ENCODE peak calls at places on chromosomes 3 and 15, in eight cellular contexts. B is IMR-90, R is cardiac muscle cell, I is SJSA1, P is fibroblast of lung, F is tibial artery, E is psoas muscle, H is GM23248. V is an unnamed sample. For H3K4me1, the result is how much of the 10 kb centered on the place peaks cover.

GRCh38 chr15:99253381-99254090 is 2.3 kb downstream of the LRRC28 start:
- DNase-seq in H (peak), I (no peak), B (peak), R (peak), P (peak), F (no peak), E (no peak), V (no peak)

GRCh38 chr3:60147249-60147648 is 1097.4 kb upstream of the CFAP20DC start:
- DNase-seq in P (no peak), R (no peak), B (no peak), F (no peak), H (no peak), E (no peak), I (no peak), V (no peak)

GRCh38 chr3:190865828-190866227 is 3.3 kb upstream of the GMNC start:
- DNase-seq in F (no peak), H (no peak), I (no peak), P (no peak), R (no peak), B (no peak), E (no peak), V (no peak)

GRCh38 chr15:67142142-67143092 is 77.0 kb downstream of the SMAD3 start:
- DNase-seq in B (peak), R (peak), P (no peak), F (peak), I (no peak), E (peak), H (peak), V (peak)

GRCh38 chr3:39433642-39434041 is 27.1 kb downstream of the RPSA start:
- DNase-seq in F (no peak), H (peak), E (no peak), R (peak), B (peak), P (peak), I (no peak), V (no peak)

GRCh38 chr15:88917764-88918163 is 4.6 kb upstream of the MFGE8 start:
- DNase-seq in B (no peak), F (peak), I (no peak), P (no peak), H (no peak), E (no peak), R (no peak), V (no peak)

GRCh38 chr3:151316267-151316991 is at the start of gene GPR87:
- DNase-seq in R (no peak), F (no peak), E (no peak), B (peak), P (peak), I (no peak), H (peak), V (no peak)

GRCh38 chr3:56955551-56956131 is 104.8 kb upstream of the SPATA12 start:
- DNase-seq in R (no peak), P (no peak), E (no peak), I (no peak), F (no peak), H (no peak), B (no peak), V (no peak)

GRCh38 chr3:168511428-168512014 is 415.8 kb upstream of the GOLIM4 start:
- DNase-seq in P (peak), E (no peak), H (peak), F (no peak), I (no peak), R (peak), B (peak), V (no peak)

GRCh38 chr3:48306860-48307530 is 26.5 kb downstream of the SPINK8 start:
- DNase-seq in B (no peak), F (no peak), E (no peak), H (no peak), P (no peak), R (no peak), I (no peak), V (no peak)

GRCh38 chr3:182094321-182094720 is 382.6 kb downstream of the SOX2 start:
- DNase-seq in P (no peak), E (no peak), H (no peak), I (no peak), R (no peak), F (no peak), B (no peak), V (no peak)

GRCh38 chr3:147411235-147411607 is 2.1 kb downstream of the ZIC1 start:
- DNase-seq in H (peak), B (peak), F (no peak), R (peak), E (no peak), P (peak), I (no peak), V (no peak)

GRCh38 chr3:61378321-61378720 is 127.1 kb upstream of the FHIT start:
- DNase-seq in B (no peak), F (no peak), P (peak), I (no peak), H (no peak), E (no peak), R (no peak), V (no peak)

GRCh38 chr3:73098026-73098425 is 36.6 kb downstream of the EBLN2 start:
- DNase-seq in P (no peak), I (no peak), R (no peak), F (no peak), E (no peak), B (no peak), H (no peak), V (no peak)

GRCh38 chr3:185978516-185978915 is 40.7 kb upstream of the TRA2B start:
- DNase-seq in E (no peak), R (no peak), F (no peak), B (no peak), I (no peak), H (no peak), P (no peak), V (no peak)

GRCh38 chr3:177833392-177833791 is 636.1 kb upstream of the TBL1XR1 start:
- DNase-seq in R (no peak), F (no peak), B (no peak), E (no peak), H (no peak), I (no peak), P (no peak), V (no peak)

GRCh38 chr3:69809076-69809835 is 70.0 kb downstream of the MITF start:
- DNase-seq in R (no peak), I (no peak), E (no peak), F (no peak), B (peak), H (no peak), P (peak), V (no peak)

GRCh38 chr15:78229431-78230406 is 4.6 kb downstream of the ACSBG1 start:
- DNase-seq in F (no peak), P (no peak), H (no peak), E (no peak), R (no peak), I (no peak), B (no peak), V (no peak)

GRCh38 chr3:64509216-64509615 is 178.6 kb downstream of the ADAMTS9 start:
- DNase-seq in I (no peak), H (no peak), P (peak), F (no peak), B (peak), R (no peak), E (no peak), V (no peak)

GRCh38 chr3:29594261-29594660 is 313.4 kb downstream of the RBMS3 start:
- DNase-seq in H (peak), E (no peak), P (peak), R (no peak), I (no peak), B (peak), F (no peak), V (no peak)

GRCh38 chr3:110618512-110619226 is 452.9 kb upstream of the NECTIN3 start:
- DNase-seq in I (no peak), H (no peak), E (no peak), P (no peak), B (no peak), R (no peak), F (no peak), V (no peak)

GRCh38 chr3:131231710-131232348 is 149.7 kb upstream of the NUDT16 start:
- DNase-seq in F (no peak), P (peak), E (no peak), R (no peak), I (no peak), H (peak), B (no peak), V (no peak)

GRCh38 chr3:185537369-185537970 is 14.9 kb downstream of the LIPH start:
- DNase-seq in B (peak), I (peak), F (no peak), R (peak), P (peak), H (peak), E (peak), V (peak)

GRCh38 chr3:9978664-9979349 is 7.8 kb downstream of the EMC3 start:
- DNase-seq in E (no peak), R (no peak), B (no peak), P (no peak), F (no peak), I (no peak), H (no peak), V (no peak)

GRCh38 chr3:149655826-149656599 is 1.8 kb downstream of the WWTR1 start:
- DNase-seq in E (no peak), F (no peak), H (peak), R (no peak), I (no peak), P (peak), B (no peak), V (no peak)

GRCh38 chr3:149653564-149653963 is 4.3 kb downstream of the WWTR1 start:
- DNase-seq in H (no peak), P (no peak), E (no peak), B (no peak), R (no peak), I (no peak), F (no peak), V (no peak)

GRCh38 chr3:149654188-149654601 is 3.6 kb downstream of the WWTR1 start:
- DNase-seq in H (peak), B (peak), P (peak), E (no peak), R (peak), F (no peak), I (peak), V (no peak)

GRCh38 chr3:149650828-149651227 is 7.0 kb downstream of the WWTR1 start:
- DNase-seq in E (no peak), F (no peak), H (no peak), B (no peak), I (no peak), R (no peak), P (no peak), V (no peak)

DNA sequence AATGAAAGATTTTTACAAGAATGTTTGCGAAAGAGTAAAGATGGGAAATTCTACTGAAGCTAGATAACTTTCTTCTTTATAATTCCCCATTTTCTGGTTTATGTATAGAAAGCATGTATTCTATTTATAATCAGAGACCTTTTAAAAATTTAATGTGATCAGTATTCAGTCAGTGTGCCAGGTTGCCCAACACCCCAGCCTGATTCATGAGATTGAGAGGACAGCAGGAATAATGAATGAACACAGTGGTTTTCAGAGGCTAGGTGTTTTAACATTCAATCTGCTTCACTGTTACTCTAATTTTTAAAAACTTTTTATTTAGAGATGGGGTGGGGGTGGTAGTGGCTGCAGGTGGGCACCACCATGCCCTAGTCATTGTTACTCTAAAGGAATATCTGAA is 4.7 kb downstream of the WWTR1 start:
- DNase-seq in H (peak), B (no peak), E (no peak), R (no peak), I (no peak), F (no peak), P (no peak), V (no peak)
- H3K4me1 ChIP-seq in H (under half), B (under half), E (under half), R (under half), I (under half), F (half or more), P (under half), V (under half)

DNA sequence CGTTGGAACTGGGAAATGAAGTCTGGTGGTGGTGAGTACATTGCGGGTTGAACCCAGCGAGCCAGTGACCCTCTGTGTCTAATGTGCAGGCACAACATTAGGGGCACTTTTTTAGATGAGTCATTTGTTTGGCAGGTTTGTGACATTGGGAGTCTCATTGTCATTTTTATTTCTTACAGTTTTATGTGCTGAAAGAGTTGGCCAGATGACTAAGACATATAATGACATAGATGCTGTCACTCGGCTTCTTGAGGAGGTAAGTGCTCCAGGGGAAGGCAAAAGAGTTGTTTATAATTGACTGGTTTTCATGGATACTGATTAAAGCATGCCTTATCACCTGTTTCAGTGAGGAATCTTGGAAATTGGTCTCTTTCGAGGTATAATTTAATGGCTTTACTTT is 85.5 kb downstream of the TRAK1 start:
- DNase-seq in B (no peak), E (no peak), P (no peak), I (no peak), F (no peak), H (no peak), R (no peak), V (no peak)
- H3K4me1 ChIP-seq in B (under half), E (half or more), P (under half), I (under half), F (under half), H (under half), R (under half), V (under half)

DNA sequence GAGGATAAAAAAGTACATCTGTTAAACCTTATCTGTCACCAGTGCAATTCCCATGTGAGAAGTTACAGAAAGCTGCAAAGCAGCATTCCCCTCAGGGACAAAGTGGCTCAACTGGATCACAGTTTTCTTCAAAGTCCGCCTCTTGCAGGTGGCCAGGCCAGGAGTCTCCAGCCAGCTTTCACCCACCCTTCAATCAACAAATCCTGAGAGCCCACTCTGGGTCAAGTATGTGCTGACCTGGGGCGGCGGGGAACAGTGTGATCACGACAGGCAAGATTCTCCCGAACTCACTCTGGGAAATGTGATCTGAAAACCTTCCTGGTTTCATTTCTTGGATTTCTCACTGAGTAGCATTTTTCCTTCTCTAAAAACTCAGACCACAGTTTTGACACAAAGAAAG is 39.2 kb downstream of the RFT1 start:
- DNase-seq in I (no peak), H (no peak), P (no peak), B (no peak), F (no peak), R (no peak), E (no peak), V (no peak)
- H3K4me1 ChIP-seq in I (under half), H (under half), P (under half), B (under half), F (under half), R (under half), E (under half), V (under half)

DNA sequence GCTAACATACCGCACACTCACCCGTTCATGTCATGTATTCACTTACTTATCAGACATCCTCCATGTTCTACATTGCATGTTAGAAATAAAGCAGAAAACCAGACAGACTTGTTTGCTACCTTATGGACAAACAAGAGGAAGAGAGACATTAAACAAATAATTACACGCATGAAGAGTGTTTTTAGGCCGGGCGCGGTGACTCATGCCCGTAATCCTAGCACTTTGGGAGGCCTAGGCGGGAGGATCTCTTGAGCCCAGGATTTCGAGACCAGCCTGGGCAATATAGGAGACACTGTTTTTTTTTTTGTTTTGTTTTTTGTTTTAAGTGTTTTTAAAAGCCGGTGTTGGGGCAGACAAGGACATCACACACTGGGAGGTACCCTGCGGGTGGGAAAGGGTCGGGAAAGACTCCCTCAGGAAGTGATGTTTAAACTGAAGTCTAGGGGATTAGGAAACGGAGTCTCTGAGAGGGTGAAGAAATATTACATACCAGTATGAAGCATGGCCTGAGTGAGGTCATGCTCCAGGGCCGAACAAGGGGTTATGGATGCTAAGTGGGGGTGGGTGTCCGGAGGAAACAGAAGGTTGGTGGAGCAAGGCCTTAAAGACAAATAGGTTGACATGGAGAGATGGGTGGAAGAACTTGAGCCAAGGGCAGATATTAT is 2.1 kb upstream of the USP3 start:
- DNase-seq in H (peak), P (peak), B (peak), I (peak), E (peak), F (no peak), R (peak), V (no peak)
- H3K4me1 ChIP-seq in H (under half), P (under half), B (under half), I (half or more), E (under half), F (under half), R (under half), V (under half)

GRCh38 chr3:136914739-136915138 is 43.0 kb upstream of the IL20RB start:
- DNase-seq in P (no peak), E (no peak), F (no peak), R (no peak), B (no peak), I (no peak), H (no peak), V (no peak)

GRCh38 chr3:136925425-136926190 is 32.2 kb upstream of the IL20RB start:
- DNase-seq in R (no peak), P (peak), H (peak), F (no peak), E (no peak), I (no peak), B (no peak), V (no peak)

GRCh38 chr3:136920904-136921649 is 36.7 kb upstream of the IL20RB start:
- DNase-seq in E (no peak), I (no peak), P (no peak), B (no peak), H (no peak), F (no peak), R (no peak), V (no peak)

GRCh38 chr3:136916200-136916599 is 41.6 kb upstream of the IL20RB start:
- DNase-seq in R (no peak), P (no peak), H (no peak), B (no peak), I (no peak), E (no peak), F (no peak), V (no peak)

DNA sequence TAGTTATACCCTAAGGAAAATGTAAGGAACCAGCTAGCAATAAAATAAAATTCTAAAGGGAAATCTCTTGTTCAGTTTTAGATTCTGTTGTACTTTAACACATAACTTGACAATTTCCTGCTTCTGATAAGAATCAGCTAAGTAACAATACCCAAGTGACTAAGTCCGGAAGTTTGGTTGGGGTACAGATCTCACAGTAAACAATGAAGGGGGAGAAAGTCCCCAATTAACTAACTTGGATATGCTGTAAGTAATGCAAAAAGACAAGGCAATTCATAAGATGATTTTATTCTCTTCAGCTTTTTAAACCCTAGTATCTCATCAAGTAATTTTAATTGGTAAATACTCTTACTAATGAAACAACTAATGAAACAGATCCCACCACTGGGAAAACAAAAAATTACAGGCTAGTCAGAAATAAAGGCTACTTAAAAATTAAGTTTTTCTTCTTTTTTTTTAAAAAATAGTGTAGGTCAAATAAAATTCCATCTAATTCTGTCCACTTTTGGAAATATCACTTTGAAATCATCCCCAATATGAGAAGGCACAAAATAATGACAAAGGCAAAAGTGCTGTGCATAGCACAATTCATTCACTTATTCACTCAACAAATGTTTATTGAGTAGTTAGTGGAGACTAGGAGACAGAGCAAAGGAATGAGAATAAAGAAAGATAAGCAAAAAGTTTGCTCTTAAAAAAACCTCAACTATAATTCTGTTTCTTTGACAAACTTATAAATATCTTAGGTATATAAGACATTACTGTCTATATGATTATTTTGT is 37.8 kb upstream of the IL20RB start:
- DNase-seq in I (no peak), R (peak), H (no peak), F (no peak), E (no peak), P (no peak), B (no peak), V (no peak)
- H3K4me1 ChIP-seq in I (under half), R (under half), H (under half), F (under half), E (under half), P (under half), B (under half), V (under half)

GRCh38 chr3:124246949-124247348 is 255.0 kb upstream of the ROPN1 start:
- DNase-seq in R (no peak), P (peak), E (no peak), I (no peak), H (peak), B (peak), F (no peak), V (no peak)
- H3K4me1 ChIP-seq in R (under half), P (under half), E (under half), I (under half), H (under half), B (under half), F (under half), V (under half)

GRCh38 chr15:76991741-76992645 is 2.9 kb upstream of the PSTPIP1 start:
- DNase-seq in P (no peak), E (no peak), R (no peak), I (no peak), H (no peak), F (peak), B (no peak), V (peak)

GRCh38 chr15:76994971-76995945 is at the start of gene PSTPIP1:
- DNase-seq in F (peak), P (no peak), R (no peak), I (no peak), H (peak), E (peak), B (no peak), V (peak)

GRCh38 chr15:76993114-76993715 is 1.7 kb upstream of the PSTPIP1 start:
- DNase-seq in P (no peak), I (no peak), B (no peak), H (no peak), F (peak), R (no peak), E (no peak), V (no peak)

GRCh38 chr15:76994496-76994895 is 430 bp upstream of the PSTPIP1 start:
- DNase-seq in B (no peak), F (no peak), E (no peak), I (no peak), H (no peak), P (no peak), R (no peak), V (no peak)

DNA sequence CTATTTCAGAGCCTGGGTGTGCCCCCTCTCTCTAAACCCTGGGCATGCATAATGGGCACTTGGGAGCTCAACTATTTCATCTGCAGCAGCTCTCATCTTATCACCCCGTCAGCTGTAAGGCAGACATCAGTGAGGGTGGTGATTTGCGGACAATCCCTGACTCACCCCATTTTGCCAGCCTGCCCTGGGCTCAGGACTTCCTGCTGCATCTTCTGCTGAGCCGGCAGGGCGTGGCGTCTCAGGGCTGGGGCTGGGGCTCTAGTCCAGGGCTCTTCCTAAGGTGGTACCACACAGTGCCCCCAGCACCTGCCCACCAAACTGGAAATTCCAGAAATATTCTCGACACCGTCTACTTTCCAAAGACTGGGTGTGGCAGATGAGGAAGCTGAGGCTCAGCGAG is 925 bp upstream of the PSTPIP1 start:
- DNase-seq in I (no peak), H (no peak), B (no peak), P (no peak), R (no peak), E (peak), F (peak), V (peak)
- H3K4me1 ChIP-seq in I (under half), H (under half), B (under half), P (under half), R (under half), E (under half), F (under half), V (under half)